ENCODE peak calls at places on chromosomes 5 and 9, in six cellular contexts. J is CD4-positive, alpha-beta T cell; D is iris pigment epithelial cell; B is fibroblast of mammary gland; N is glutamatergic neuron; X is stimulated activated CD4-positive, alpha-beta T cell treated with anti-CD3 and anti-CD28 coated beads, Interleukin-15, amount 100 ng/mL, for 1 hour. Q is an unnamed sample.

GRCh38 chr5:42005561-42006153 is 80.6 kb downstream of the FBXO4 start:
- DNase-seq in J (no peak), N (no peak), X (no peak), D (peak), B (peak), Q (no peak)

GRCh38 chr5:96144289-96144688 is 182.6 kb upstream of the ELL2 start:
- DNase-seq in X (no peak), N (no peak), B (no peak), J (no peak), D (no peak), Q (no peak)

GRCh38 chr9:76615149-76615548 is 149.1 kb upstream of the PCA3 start:
- DNase-seq in N (no peak), D (peak), J (no peak), X (no peak), B (no peak), Q (no peak)

GRCh38 chr5:146888341-146888978 is 9.9 kb upstream of the PPP2R2B start:
- DNase-seq in D (no peak), N (no peak), B (no peak), X (no peak), J (no peak), Q (no peak)

GRCh38 chr5:145130996-145131395 is 704.1 kb downstream of the PRELID2 start:
- DNase-seq in J (no peak), B (no peak), D (no peak), N (no peak), X (no peak), Q (no peak)

GRCh38 chr5:137084016-137084415 is 415.1 kb downstream of the SPOCK1 start:
- DNase-seq in B (no peak), J (no peak), X (no peak), D (no peak), N (no peak), Q (no peak)

GRCh38 chr5:125470503-125470902 is 724.1 kb upstream of the ZNF608 start:
- DNase-seq in D (no peak), X (no peak), N (no peak), J (no peak), B (no peak), Q (no peak)

GRCh38 chr5:174412941-174413340 is 311.4 kb upstream of the MSX2 start:
- DNase-seq in N (no peak), B (no peak), D (no peak), J (no peak), X (no peak), Q (peak)

GRCh38 chr9:108209132-108209700 is 646.6 kb downstream of the ACTL7B start:
- DNase-seq in B (no peak), N (no peak), J (no peak), X (no peak), D (no peak), Q (no peak)

GRCh38 chr9:93656426-93657222 is 80.2 kb downstream of the PHF2 start:
- DNase-seq in B (no peak), X (no peak), J (no peak), N (peak), D (no peak), Q (no peak)

GRCh38 chr5:15472116-15472515 is 27.9 kb upstream of the FBXL7 start:
- DNase-seq in N (no peak), B (no peak), J (no peak), X (no peak), D (no peak), Q (no peak)

GRCh38 chr9:109012876-109013677 is at the start of gene CTNNAL1:
- DNase-seq in X (peak), B (peak), N (peak), J (peak), D (peak), Q (peak)

Q was measured in right atrium auricular region.